ENCODE peak calls at places on chromosomes 4 and X, in eight cellular contexts. I is suprapubic skin, Q is neural progenitor cell, E is cardiac muscle cell, Y is psoas muscle, Z is mammary epithelial cell, W is GM23248, G is transverse colon. P is an unnamed sample.
A peak's percentile ranks its signal among the peaks of the same experiment; 100 is the strongest.

GRCh38 chr4:127632420-127633403 is at the start of gene INTU:
- DNase-seq in I (peak; percentile 95), Q (peak; percentile 97), E (peak; percentile 98), Y (peak; percentile 94), Z (peak; percentile 96), W (peak; percentile 99), G (peak; percentile 92), P (peak; percentile 97)

GRCh38 chr4:40559585-40560465 is 69.8 kb downstream of the RBM47 start:
- DNase-seq in I (no peak), Q (no peak), E (no peak), Y (no peak), Z (no peak), W (no peak), G (no peak), P (no peak)

GRCh38 chr4:156915216-156915615 is 56.4 kb downstream of the PDGFC start:
- DNase-seq in I (no peak), Q (no peak), E (no peak), Y (no peak), Z (no peak), W (no peak), G (no peak), P (no peak)

GRCh38 chr4:7083597-7084563 is 16.0 kb upstream of the GRPEL1 start:
- DNase-seq in I (no peak), Q (no peak), E (no peak), Y (no peak), Z (no peak), W (no peak), G (no peak), P (no peak)

GRCh38 chr4:108171541-108172230 is 3.0 kb upstream of the LEF1 start:
- DNase-seq in I (no peak), Q (peak; percentile 65), E (no peak), Y (no peak), Z (no peak), W (no peak), G (no peak), P (no peak)

GRCh38 chrX:84729809-84730208 is 227.6 kb upstream of the HDX start:
- DNase-seq in I (no peak), Q (peak; percentile 58), E (peak; percentile 32), Y (no peak), Z (peak; percentile 25), W (peak; percentile 52), G (no peak), P (no peak)

GRCh38 chr4:21790437-21791029 is 158.0 kb downstream of the KCNIP4 start:
- DNase-seq in I (no peak), Q (peak; percentile 10), E (peak; percentile 54), Y (no peak), Z (peak; percentile 30), W (peak; percentile 63), G (no peak), P (no peak)

GRCh38 chrX:115650916-115651315 is 89.9 kb downstream of the PLS3 start:
- DNase-seq in I (no peak), Q (peak; percentile 74), E (peak; percentile 53), Y (no peak), Z (peak; percentile 44), W (peak; percentile 60), G (peak; percentile 17), P (no peak)

GRCh38 chr4:76634239-76634638 is 199.2 kb downstream of the SHROOM3 start:
- DNase-seq in I (no peak), Q (no peak), E (no peak), Y (no peak), Z (peak; percentile 56), W (peak; percentile 84), G (no peak), P (no peak)

GRCh38 chr4:54746228-54746627 is 88.5 kb downstream of the KIT start:
- DNase-seq in I (no peak), Q (no peak), E (no peak), Y (no peak), Z (peak; percentile 47), W (peak; percentile 43), G (no peak), P (peak; percentile 48)

GRCh38 chrX:132442674-132443073 is 46.2 kb downstream of the MBNL3 start:
- DNase-seq in I (no peak), Q (no peak), E (no peak), Y (no peak), Z (no peak), W (peak; percentile 37), G (no peak), P (no peak)

GRCh38 chr4:3446631-3447320 is 5.0 kb downstream of the HGFAC start:
- DNase-seq in I (no peak), Q (no peak), E (no peak), Y (peak; percentile 51), Z (no peak), W (no peak), G (no peak), P (no peak)

GRCh38 chr4:637536-637935 is 12.2 kb downstream of the PDE6B start:
- DNase-seq in I (no peak), Q (no peak), E (no peak), Y (no peak), Z (no peak), W (no peak), G (no peak), P (no peak)

GRCh38 chrX:155880586-155881157 is 473 bp upstream of the VAMP7 start:
- DNase-seq in I (no peak), Q (no peak), E (peak; percentile 1), Y (no peak), Z (no peak), W (peak; percentile 52), G (no peak), P (no peak)

GRCh38 chrX:9339603-9340569 is 125.0 kb upstream of the TBL1X start:
- DNase-seq in I (no peak), Q (no peak), E (no peak), Y (peak; percentile 64), Z (no peak), W (peak; percentile 19), G (peak; percentile 22), P (no peak)
- H3K4me3 ChIP-seq in I (no peak overlapping the region), Q (no peak overlapping the region), E (no peak overlapping the region), Y (no peak overlapping the region), Z (no peak overlapping the region), W (no peak overlapping the region), G (no peak overlapping the region), P (no peak overlapping the region)

DNA sequence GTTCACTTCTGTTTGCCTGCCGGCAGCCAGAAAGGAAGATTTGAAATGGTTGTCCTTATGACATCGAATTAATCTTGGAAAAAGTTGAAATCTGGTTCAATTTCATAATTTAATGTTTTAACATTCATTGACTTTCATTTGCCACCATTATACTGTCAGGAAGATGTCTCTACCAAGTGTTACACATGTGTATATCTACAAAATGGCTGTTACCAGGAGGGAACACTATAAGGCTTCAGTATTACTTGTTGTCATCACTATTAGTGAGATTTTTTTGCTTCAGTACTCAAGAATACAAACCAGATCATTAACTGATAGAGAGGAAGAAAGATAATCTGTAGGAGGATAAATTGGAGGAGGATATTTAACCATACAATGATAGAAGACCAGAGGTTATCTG is 71.2 kb downstream of the TSPAN7 start:
- DNase-seq in I (no peak), Q (no peak), E (no peak), Y (no peak), Z (no peak), W (no peak), G (no peak), P (no peak)
- H3K36me3 ChIP-seq in I (no peaks in the 10 kb centered on the region), Q (no peaks in the 10 kb centered on the region), E (no peaks in the 10 kb centered on the region), Y (no peaks in the 10 kb centered on the region), Z (no peaks in the 10 kb centered on the region), W (no peaks in the 10 kb centered on the region), G (no peaks in the 10 kb centered on the region), P (no peaks in the 10 kb centered on the region)

DNA sequence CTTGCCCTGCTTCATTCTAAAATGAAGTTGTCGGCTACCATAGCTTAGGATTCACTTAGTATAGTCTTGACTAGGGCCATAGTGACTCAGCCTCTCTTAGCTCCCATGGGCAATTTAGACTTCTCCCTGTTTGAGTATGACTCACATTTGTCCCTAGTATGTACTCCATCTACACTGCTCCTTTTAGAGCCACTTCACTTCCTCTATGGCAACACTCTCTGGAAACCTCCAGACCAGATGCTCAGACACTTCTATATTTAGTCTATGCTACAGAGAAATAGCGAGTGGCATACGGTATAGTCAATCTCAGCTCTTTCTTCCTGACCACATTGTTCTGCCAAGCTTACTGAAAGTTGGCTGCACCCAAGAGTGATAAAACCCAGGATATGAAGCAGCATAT is 11.2 kb downstream of the MEPE start:
- DNase-seq in I (no peak), Q (no peak), E (peak; percentile 47), Y (no peak), Z (peak; percentile 48), W (peak; percentile 97), G (no peak), P (no peak)
- H3K4me3 ChIP-seq in I (no peak overlapping the region), Q (no peak overlapping the region), E (no peak overlapping the region), Y (no peak overlapping the region), Z (no peak overlapping the region), W (peak overlapping the region; percentile 54), G (no peak overlapping the region), P (no peak overlapping the region)

GRCh38 chr4:185660340-185660739 is 125.0 kb upstream of the PDLIM3 start:
- DNase-seq in I (no peak), Q (no peak), E (no peak), Y (no peak), Z (no peak), W (no peak), G (no peak), P (no peak)
- H3K36me3 ChIP-seq in I (no peaks in the 10 kb centered on the region), Q (no peaks in the 10 kb centered on the region), E (peaks cover 76% of the 10 kb centered on the region), Y (no peaks in the 10 kb centered on the region), Z (no peaks in the 10 kb centered on the region), W (no peaks in the 10 kb centered on the region), G (no peaks in the 10 kb centered on the region), P (no peaks in the 10 kb centered on the region)

DNA sequence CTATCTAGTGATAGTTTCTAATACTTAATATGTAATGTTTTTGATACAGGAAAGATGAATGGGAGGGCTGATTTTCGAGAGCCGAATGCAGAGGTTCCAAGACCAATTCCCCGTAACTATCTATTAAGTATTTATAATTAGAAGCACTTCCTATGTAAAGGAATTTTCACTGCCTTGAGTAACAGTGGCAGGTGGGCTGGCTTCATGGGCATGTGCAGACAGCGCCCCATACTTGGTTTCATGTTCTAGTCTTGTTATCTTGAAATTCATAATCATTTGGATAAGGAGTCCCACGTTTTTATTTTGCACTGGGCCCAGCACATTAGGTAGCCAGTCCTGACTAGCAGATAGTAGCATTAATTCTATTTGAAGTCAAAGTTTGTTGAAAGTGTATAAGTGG is 1.7 kb downstream of the OCIAD1 start:
- DNase-seq in I (no peak), Q (no peak), E (peak; percentile 22), Y (no peak), Z (peak; percentile 3), W (no peak), G (no peak), P (no peak)
- H3K4me3 ChIP-seq in I (peak overlapping the region; percentile 92), Q (peak overlapping the region; percentile 96), E (peak overlapping the region; percentile 84), Y (peak overlapping the region; percentile 99), Z (peak overlapping the region; percentile 98), W (peak overlapping the region; percentile 94), G (no peak overlapping the region), P (no peak overlapping the region)

GRCh38 chr4:143188325-143189088 is 3.8 kb downstream of the USP38 start:
- DNase-seq in I (no peak), Q (no peak), E (no peak), Y (no peak), Z (peak; percentile 21), W (peak; percentile 6), G (no peak), P (no peak)
- H3K36me3 ChIP-seq in I (peaks cover 34% of the 10 kb centered on the region), Q (no peaks in the 10 kb centered on the region), E (peaks cover 12% of the 10 kb centered on the region), Y (no peaks in the 10 kb centered on the region), Z (peaks cover 6% of the 10 kb centered on the region), W (peaks cover 34% of the 10 kb centered on the region), G (no peaks in the 10 kb centered on the region), P (no peaks in the 10 kb centered on the region)

GRCh38 chrX:119618439-119618838 is 12.2 kb upstream of the NKRF start:
- DNase-seq in I (no peak), Q (no peak), E (no peak), Y (no peak), Z (no peak), W (no peak), G (peak; percentile 24), P (no peak)
- H3K4me3 ChIP-seq in I (no peak overlapping the region), Q (no peak overlapping the region), E (no peak overlapping the region), Y (no peak overlapping the region), Z (no peak overlapping the region), W (no peak overlapping the region), G (no peak overlapping the region), P (no peak overlapping the region)

GRCh38 chr4:5866841-5867782 is 25.8 kb downstream of the CRMP1 start:
- DNase-seq in I (no peak), Q (no peak), E (no peak), Y (no peak), Z (no peak), W (no peak), G (no peak), P (no peak)
- H3K36me3 ChIP-seq in I (no peaks in the 10 kb centered on the region), Q (no peaks in the 10 kb centered on the region), E (no peaks in the 10 kb centered on the region), Y (no peaks in the 10 kb centered on the region), Z (no peaks in the 10 kb centered on the region), W (no peaks in the 10 kb centered on the region), G (no peaks in the 10 kb centered on the region), P (no peaks in the 10 kb centered on the region)

P was measured in kidney epithelial cell.